ENCODE peak calls at places on chromosome 13, in seven cellular contexts. C is OCI-LY7, U is HCT116, K is PC-3, T is hepatocyte, O is GM23338, I is neural progenitor cell. J is an unnamed sample.

GRCh38 chr13:32537580-32538233 is 888 bp downstream of the N4BP2L2 start:
- DNase-seq in T (peak; percentile 40), I (no peak), U (peak; percentile 6), K (no peak), C (no peak), O (peak; percentile 19), J (peak; percentile 32)

GRCh38 chr13:103878891-103879605 is 812.8 kb upstream of the SLC10A2 start:
- DNase-seq in T (no peak), U (no peak), O (no peak), K (no peak), I (no peak), C (no peak), J (no peak)

GRCh38 chr13:56020425-56020824 is 1120.3 kb upstream of the PRR20A start:
- DNase-seq in O (no peak), I (no peak), K (no peak), U (no peak), C (no peak), T (no peak), J (no peak)

GRCh38 chr13:42063105-42063504 is 14.7 kb downstream of the DGKH start:
- DNase-seq in U (no peak), C (no peak), O (peak; percentile 60), T (no peak), I (no peak), K (no peak), J (no peak)

GRCh38 chr13:30580852-30581502 is 36.7 kb upstream of the USPL1 start:
- DNase-seq in I (no peak), K (peak; percentile 67), C (no peak), O (no peak), U (no peak), T (no peak), J (peak; percentile 20)

GRCh38 chr13:80048802-80049201 is 292.1 kb downstream of the SPRY2 start:
- DNase-seq in U (peak; percentile 13), T (peak; percentile 75), C (peak; percentile 11), I (peak; percentile 47), K (peak; percentile 91), O (peak; percentile 38), J (peak; percentile 99)

GRCh38 chr13:43469791-43470190 is 317.0 kb downstream of the ENOX1 start:
- DNase-seq in I (no peak), T (no peak), U (no peak), C (no peak), O (no peak), K (no peak), J (no peak)

GRCh38 chr13:101473458-101473857 is 21.0 kb downstream of the ITGBL1 start:
- DNase-seq in U (no peak), T (no peak), K (peak; percentile 64), C (no peak), O (no peak), I (no peak), J (peak; percentile 91)

GRCh38 chr13:108495686-108496363 is 133.6 kb upstream of the MYO16 start:
- DNase-seq in I (peak; percentile 68), U (no peak), C (no peak), T (peak; percentile 21), K (no peak), O (peak; percentile 64), J (no peak)

GRCh38 chr13:83692800-83693199 is 189.5 kb downstream of the SLITRK1 start:
- DNase-seq in T (no peak), K (no peak), O (peak; percentile 13), C (no peak), I (no peak), U (no peak), J (no peak)

GRCh38 chr13:23392313-23392712 is 41.2 kb downstream of the SACS start:
- DNase-seq in C (no peak), T (no peak), O (no peak), U (no peak), I (no peak), K (no peak), J (peak; percentile 24)

GRCh38 chr13:110006304-110006703 is 219.9 kb upstream of the IRS2 start:
- DNase-seq in C (no peak), K (peak; percentile 94), I (no peak), T (no peak), O (no peak), U (peak; percentile 62), J (peak; percentile 76)

GRCh38 chr13:42561752-42562467 is 12.0 kb upstream of the TNFSF11 start:
- DNase-seq in U (no peak), C (no peak), T (no peak), O (no peak), I (no peak), K (peak; percentile 42), J (no peak)

GRCh38 chr13:64900039-64900438 is 2330.1 kb downstream of the PCDH9 start:
- DNase-seq in O (no peak), U (no peak), C (no peak), T (no peak), I (no peak), K (no peak), J (no peak)

GRCh38 chr13:109209526-109209925 is 576.9 kb downstream of the IRS2 start:
- DNase-seq in I (no peak), O (no peak), T (no peak), C (no peak), K (peak; percentile 80), U (no peak), J (no peak)

GRCh38 chr13:41259875-41260501 is 3.4 kb downstream of the MTRF1 start:
- DNase-seq in K (no peak), O (no peak), T (no peak), U (no peak), I (no peak), C (no peak), J (no peak)

GRCh38 chr13:103218253-103218652 is 152.0 kb upstream of the SLC10A2 start:
- DNase-seq in I (no peak), U (no peak), T (no peak), O (no peak), K (peak; percentile 16), C (no peak), J (no peak)

GRCh38 chr13:111187879-111188643 is 73.0 kb downstream of the ARHGEF7 start:
- DNase-seq in C (no peak), K (peak; percentile 58), O (no peak), I (no peak), T (peak; percentile 58), U (no peak), J (peak; percentile 40)

GRCh38 chr13:105956891-105957290 is 578.6 kb downstream of the EFNB2 start:
- DNase-seq in U (no peak), T (no peak), K (no peak), I (no peak), O (no peak), C (no peak), J (no peak)

GRCh38 chr13:70171151-70171550 is 62.9 kb upstream of the KLHL1 start:
- DNase-seq in U (no peak), C (no peak), O (no peak), I (no peak), T (no peak), K (peak; percentile 44), J (no peak)

GRCh38 chr13:37194428-37194861 is 89.0 kb upstream of the CSNK1A1L start:
- DNase-seq in C (no peak), T (no peak), O (no peak), K (peak; percentile 88), I (no peak), U (no peak), J (peak; percentile 78)

GRCh38 chr13:110637747-110638146 is 22.4 kb downstream of the NAXD start:
- DNase-seq in K (no peak), O (no peak), I (no peak), U (no peak), T (no peak), C (no peak), J (no peak)

GRCh38 chr13:40813662-40814454 is 24.4 kb downstream of the SLC25A15 start:
- DNase-seq in U (no peak), K (peak; percentile 53), O (peak; percentile 78), T (peak; percentile 35), I (peak; percentile 41), C (peak; percentile 73), J (peak; percentile 57)

GRCh38 chr13:112761701-112762689 is 72.2 kb downstream of the ATP11A start:
- DNase-seq in U (no peak), T (peak; percentile 53), O (peak; percentile 60), I (peak; percentile 54), C (no peak), K (no peak), J (no peak)

GRCh38 chr13:112760931-112761330 is 71.1 kb downstream of the ATP11A start:
- DNase-seq in T (no peak), I (no peak), C (no peak), O (no peak), K (no peak), U (no peak), J (no peak)

GRCh38 chr13:112759053-112759452 is 69.2 kb downstream of the ATP11A start:
- DNase-seq in K (no peak), U (no peak), O (no peak), I (no peak), C (no peak), T (no peak), J (no peak)

GRCh38 chr13:112759834-112760233 is 70.0 kb downstream of the ATP11A start:
- DNase-seq in T (no peak), I (no peak), C (no peak), O (no peak), U (no peak), K (no peak), J (no peak)

GRCh38 chr13:112760440-112760839 is 70.6 kb downstream of the ATP11A start:
- DNase-seq in K (peak; percentile 58), I (no peak), O (no peak), T (no peak), C (no peak), U (no peak), J (peak; percentile 56)
- H4K20me1 ChIP-seq in K (no peaks in the 10 kb centered on the region), I (peaks cover 13% of the 10 kb centered on the region), O (no peaks in the 10 kb centered on the region), T (peaks cover 6% of the 10 kb centered on the region), C (no peaks in the 10 kb centered on the region), U (no peaks in the 10 kb centered on the region), J (no peaks in the 10 kb centered on the region)

DNA sequence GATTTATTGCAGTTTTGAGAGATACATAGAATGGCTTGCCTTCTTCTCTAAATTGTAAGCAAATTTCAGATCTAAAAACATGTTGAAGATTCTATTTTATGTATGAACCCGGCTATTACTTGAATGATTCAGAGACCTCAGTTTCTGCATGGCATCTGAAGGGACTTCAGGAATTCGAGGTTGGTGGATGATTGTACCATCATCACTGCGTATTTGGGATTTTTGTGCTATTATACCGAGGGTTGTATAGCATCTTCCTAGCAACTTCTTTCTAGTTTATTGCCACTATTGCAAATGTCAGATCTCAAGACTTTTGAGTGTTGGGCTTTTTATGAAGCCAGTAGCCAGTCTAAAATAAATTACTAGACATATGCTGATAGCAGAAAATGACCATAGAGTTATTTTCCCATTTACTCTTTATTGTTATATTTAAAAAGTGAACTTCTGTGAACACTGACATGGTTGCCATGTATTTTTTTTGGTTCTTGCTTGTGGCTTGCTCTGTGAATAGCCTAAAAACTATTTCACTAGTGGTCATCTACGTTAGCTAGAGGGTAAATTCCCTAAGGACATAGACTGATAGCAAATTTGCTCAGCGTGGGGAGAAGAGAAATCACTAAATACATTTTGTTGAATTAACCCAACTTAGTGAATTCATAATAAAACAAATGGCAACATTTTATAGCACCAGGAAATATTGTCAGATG is 70.6 kb upstream of the KLF12 start:
- DNase-seq in T (no peak), K (no peak), U (no peak), C (no peak), I (no peak), O (no peak), J (peak; percentile 50)
- TF ChIP-seq EZH2phosphoT487 in T (no peak), K (no peak), U (no peak), C (no peak), I (no peak), O (no peak), J (no peak)

GRCh38 chr13:98875146-98875729 is 102.6 kb downstream of the DOCK9 start:
- DNase-seq in I (no peak), T (no peak), C (no peak), K (no peak), U (no peak), O (peak; percentile 76), J (no peak)
- H3K36me3 ChIP-seq in I (no peaks in the 10 kb centered on the region), T (no peaks in the 10 kb centered on the region), C (peaks cover 32% of the 10 kb centered on the region), K (peaks cover 9% of the 10 kb centered on the region), U (no peaks in the 10 kb centered on the region), O (no peaks in the 10 kb centered on the region), J (no peaks in the 10 kb centered on the region)

GRCh38 chr13:113857531-113858195 is 6.2 kb downstream of the GAS6 start:
- DNase-seq in O (no peak), I (peak; percentile 59), C (no peak), K (no peak), U (no peak), T (no peak), J (no peak)
- H4K20me1 ChIP-seq in O (no peaks in the 10 kb centered on the region), I (peaks cover 16% of the 10 kb centered on the region), C (no peaks in the 10 kb centered on the region), K (no peaks in the 10 kb centered on the region), U (no peaks in the 10 kb centered on the region), T (no peaks in the 10 kb centered on the region), J (peaks cover 35% of the 10 kb centered on the region)

J was measured in GM23248.